ENCODE peak calls at places on chromosomes 7 and 10, in seven cellular contexts. One of them, this sample, is unnamed.

GRCh38 chr10:98173258-98173657 is 38.8 kb downstream of the R3HCC1L start:
- DNase-seq in stimulated activated CD4-positive, alpha-beta T cell treated with anti-CD3 and anti-CD28 coated beads, Interleukin-1b, Interleukin-23, amount 100 ng/mL, for 48 hours: no peak
- DNase-seq in stimulated activated naive CD8-positive, alpha-beta T cell treated with anti-CD3 and anti-CD28 coated beads, Interleukin-15, Interleukin-2, amounts not matched to agents 100 U/mL and 50 U/mL, for 24 hours: no peak
- DNase-seq in anterior cingulate cortex: no peak
- DNase-seq in Daoy: no peak
- DNase-seq in central memory CD4-positive, alpha-beta T cell: no peak
- DNase-seq in GM23338: peak
- DNase-seq in this sample: no peak

GRCh38 chr10:132614431-132615341 is 77.1 kb downstream of the INPP5A start:
- DNase-seq in stimulated activated CD4-positive, alpha-beta T cell treated with anti-CD3 and anti-CD28 coated beads, Interleukin-1b, Interleukin-23, amount 100 ng/mL, for 48 hours: no peak
- DNase-seq in stimulated activated naive CD8-positive, alpha-beta T cell treated with anti-CD3 and anti-CD28 coated beads, Interleukin-15, Interleukin-2, amounts not matched to agents 100 U/mL and 50 U/mL, for 24 hours: no peak
- DNase-seq in anterior cingulate cortex: no peak
- DNase-seq in Daoy: no peak
- DNase-seq in central memory CD4-positive, alpha-beta T cell: no peak
- DNase-seq in GM23338: no peak
- DNase-seq in this sample: no peak

GRCh38 chr7:131186816-131187215 is 140.9 kb upstream of the MKLN1 start:
- DNase-seq in stimulated activated CD4-positive, alpha-beta T cell treated with anti-CD3 and anti-CD28 coated beads, Interleukin-1b, Interleukin-23, amount 100 ng/mL, for 48 hours: no peak
- DNase-seq in stimulated activated naive CD8-positive, alpha-beta T cell treated with anti-CD3 and anti-CD28 coated beads, Interleukin-15, Interleukin-2, amounts not matched to agents 100 U/mL and 50 U/mL, for 24 hours: no peak
- DNase-seq in anterior cingulate cortex: no peak
- DNase-seq in Daoy: no peak
- DNase-seq in central memory CD4-positive, alpha-beta T cell: no peak
- DNase-seq in GM23338: no peak
- DNase-seq in this sample: no peak

GRCh38 chr7:157841757-157842390 is 505.1 kb downstream of the DNAJB6 start:
- DNase-seq in stimulated activated CD4-positive, alpha-beta T cell treated with anti-CD3 and anti-CD28 coated beads, Interleukin-1b, Interleukin-23, amount 100 ng/mL, for 48 hours: no peak
- DNase-seq in stimulated activated naive CD8-positive, alpha-beta T cell treated with anti-CD3 and anti-CD28 coated beads, Interleukin-15, Interleukin-2, amounts not matched to agents 100 U/mL and 50 U/mL, for 24 hours: no peak
- DNase-seq in anterior cingulate cortex: no peak
- DNase-seq in Daoy: no peak
- DNase-seq in central memory CD4-positive, alpha-beta T cell: no peak
- DNase-seq in GM23338: no peak
- DNase-seq in this sample: no peak

GRCh38 chr7:157426463-157427301 is 89.9 kb downstream of the DNAJB6 start:
- DNase-seq in stimulated activated CD4-positive, alpha-beta T cell treated with anti-CD3 and anti-CD28 coated beads, Interleukin-1b, Interleukin-23, amount 100 ng/mL, for 48 hours: no peak
- DNase-seq in stimulated activated naive CD8-positive, alpha-beta T cell treated with anti-CD3 and anti-CD28 coated beads, Interleukin-15, Interleukin-2, amounts not matched to agents 100 U/mL and 50 U/mL, for 24 hours: no peak
- DNase-seq in anterior cingulate cortex: no peak
- DNase-seq in Daoy: no peak
- DNase-seq in central memory CD4-positive, alpha-beta T cell: no peak
- DNase-seq in GM23338: no peak
- DNase-seq in this sample: no peak

GRCh38 chr7:44060948-44061644 is 4.3 kb downstream of the PGAM2 start:
- DNase-seq in stimulated activated CD4-positive, alpha-beta T cell treated with anti-CD3 and anti-CD28 coated beads, Interleukin-1b, Interleukin-23, amount 100 ng/mL, for 48 hours: no peak
- DNase-seq in stimulated activated naive CD8-positive, alpha-beta T cell treated with anti-CD3 and anti-CD28 coated beads, Interleukin-15, Interleukin-2, amounts not matched to agents 100 U/mL and 50 U/mL, for 24 hours: no peak
- DNase-seq in anterior cingulate cortex: no peak
- DNase-seq in Daoy: no peak
- DNase-seq in central memory CD4-positive, alpha-beta T cell: no peak
- DNase-seq in GM23338: no peak
- DNase-seq in this sample: peak

GRCh38 chr7:2729893-2730716 is 42.1 kb downstream of the AMZ1 start:
- DNase-seq in stimulated activated CD4-positive, alpha-beta T cell treated with anti-CD3 and anti-CD28 coated beads, Interleukin-1b, Interleukin-23, amount 100 ng/mL, for 48 hours: no peak
- DNase-seq in stimulated activated naive CD8-positive, alpha-beta T cell treated with anti-CD3 and anti-CD28 coated beads, Interleukin-15, Interleukin-2, amounts not matched to agents 100 U/mL and 50 U/mL, for 24 hours: no peak
- DNase-seq in anterior cingulate cortex: no peak
- DNase-seq in Daoy: no peak
- DNase-seq in central memory CD4-positive, alpha-beta T cell: no peak
- DNase-seq in GM23338: no peak
- DNase-seq in this sample: no peak

GRCh38 chr7:47228386-47229014 is 353.4 kb downstream of the TNS3 start:
- DNase-seq in stimulated activated CD4-positive, alpha-beta T cell treated with anti-CD3 and anti-CD28 coated beads, Interleukin-1b, Interleukin-23, amount 100 ng/mL, for 48 hours: no peak
- DNase-seq in stimulated activated naive CD8-positive, alpha-beta T cell treated with anti-CD3 and anti-CD28 coated beads, Interleukin-15, Interleukin-2, amounts not matched to agents 100 U/mL and 50 U/mL, for 24 hours: no peak
- DNase-seq in anterior cingulate cortex: no peak
- DNase-seq in Daoy: peak
- DNase-seq in central memory CD4-positive, alpha-beta T cell: no peak
- DNase-seq in GM23338: peak
- DNase-seq in this sample: no peak

GRCh38 chr7:75688200-75689136 is 50.3 kb downstream of the HIP1 start:
- DNase-seq in stimulated activated CD4-positive, alpha-beta T cell treated with anti-CD3 and anti-CD28 coated beads, Interleukin-1b, Interleukin-23, amount 100 ng/mL, for 48 hours: no peak
- DNase-seq in stimulated activated naive CD8-positive, alpha-beta T cell treated with anti-CD3 and anti-CD28 coated beads, Interleukin-15, Interleukin-2, amounts not matched to agents 100 U/mL and 50 U/mL, for 24 hours: peak
- DNase-seq in anterior cingulate cortex: peak
- DNase-seq in Daoy: no peak
- DNase-seq in central memory CD4-positive, alpha-beta T cell: no peak
- DNase-seq in GM23338: no peak
- DNase-seq in this sample: no peak

GRCh38 chr10:43868362-43868672 is 219.6 kb upstream of the ZNF32 start:
- DNase-seq in stimulated activated CD4-positive, alpha-beta T cell treated with anti-CD3 and anti-CD28 coated beads, Interleukin-1b, Interleukin-23, amount 100 ng/mL, for 48 hours: no peak
- DNase-seq in stimulated activated naive CD8-positive, alpha-beta T cell treated with anti-CD3 and anti-CD28 coated beads, Interleukin-15, Interleukin-2, amounts not matched to agents 100 U/mL and 50 U/mL, for 24 hours: no peak
- DNase-seq in anterior cingulate cortex: no peak
- DNase-seq in Daoy: no peak
- DNase-seq in central memory CD4-positive, alpha-beta T cell: no peak
- DNase-seq in GM23338: no peak
- DNase-seq in this sample: no peak

GRCh38 chr10:76303682-76304316 is 872.4 kb downstream of the LRMDA start:
- DNase-seq in stimulated activated CD4-positive, alpha-beta T cell treated with anti-CD3 and anti-CD28 coated beads, Interleukin-1b, Interleukin-23, amount 100 ng/mL, for 48 hours: peak
- DNase-seq in stimulated activated naive CD8-positive, alpha-beta T cell treated with anti-CD3 and anti-CD28 coated beads, Interleukin-15, Interleukin-2, amounts not matched to agents 100 U/mL and 50 U/mL, for 24 hours: peak
- DNase-seq in anterior cingulate cortex: no peak
- DNase-seq in Daoy: peak
- DNase-seq in central memory CD4-positive, alpha-beta T cell: no peak
- DNase-seq in GM23338: peak
- DNase-seq in this sample: peak

GRCh38 chr7:32958046-32959025 is 1.1 kb downstream of the FKBP9 start:
- DNase-seq in stimulated activated CD4-positive, alpha-beta T cell treated with anti-CD3 and anti-CD28 coated beads, Interleukin-1b, Interleukin-23, amount 100 ng/mL, for 48 hours: no peak
- DNase-seq in stimulated activated naive CD8-positive, alpha-beta T cell treated with anti-CD3 and anti-CD28 coated beads, Interleukin-15, Interleukin-2, amounts not matched to agents 100 U/mL and 50 U/mL, for 24 hours: no peak
- DNase-seq in anterior cingulate cortex: no peak
- DNase-seq in Daoy: peak
- DNase-seq in central memory CD4-positive, alpha-beta T cell: no peak
- DNase-seq in GM23338: peak
- DNase-seq in this sample: peak

GRCh38 chr7:51238981-51239495 is 77.6 kb downstream of the COBL start:
- DNase-seq in stimulated activated CD4-positive, alpha-beta T cell treated with anti-CD3 and anti-CD28 coated beads, Interleukin-1b, Interleukin-23, amount 100 ng/mL, for 48 hours: no peak
- DNase-seq in stimulated activated naive CD8-positive, alpha-beta T cell treated with anti-CD3 and anti-CD28 coated beads, Interleukin-15, Interleukin-2, amounts not matched to agents 100 U/mL and 50 U/mL, for 24 hours: no peak
- DNase-seq in anterior cingulate cortex: no peak
- DNase-seq in Daoy: no peak
- DNase-seq in central memory CD4-positive, alpha-beta T cell: no peak
- DNase-seq in GM23338: no peak
- DNase-seq in this sample: no peak

GRCh38 chr10:74103560-74104248 is 46.9 kb downstream of the AP3M1 start:
- DNase-seq in stimulated activated CD4-positive, alpha-beta T cell treated with anti-CD3 and anti-CD28 coated beads, Interleukin-1b, Interleukin-23, amount 100 ng/mL, for 48 hours: no peak
- DNase-seq in stimulated activated naive CD8-positive, alpha-beta T cell treated with anti-CD3 and anti-CD28 coated beads, Interleukin-15, Interleukin-2, amounts not matched to agents 100 U/mL and 50 U/mL, for 24 hours: no peak
- DNase-seq in anterior cingulate cortex: no peak
- DNase-seq in Daoy: no peak
- DNase-seq in central memory CD4-positive, alpha-beta T cell: no peak
- DNase-seq in GM23338: peak
- DNase-seq in this sample: no peak

GRCh38 chr10:14396441-14397048 is 65.8 kb upstream of the FRMD4A start:
- DNase-seq in stimulated activated CD4-positive, alpha-beta T cell treated with anti-CD3 and anti-CD28 coated beads, Interleukin-1b, Interleukin-23, amount 100 ng/mL, for 48 hours: no peak
- DNase-seq in stimulated activated naive CD8-positive, alpha-beta T cell treated with anti-CD3 and anti-CD28 coated beads, Interleukin-15, Interleukin-2, amounts not matched to agents 100 U/mL and 50 U/mL, for 24 hours: no peak
- DNase-seq in anterior cingulate cortex: no peak
- DNase-seq in Daoy: peak
- DNase-seq in central memory CD4-positive, alpha-beta T cell: no peak
- DNase-seq in GM23338: peak
- DNase-seq in this sample: no peak

GRCh38 chr10:101956898-101957297 is 99.1 kb downstream of the ARMH3 start:
- DNase-seq in stimulated activated CD4-positive, alpha-beta T cell treated with anti-CD3 and anti-CD28 coated beads, Interleukin-1b, Interleukin-23, amount 100 ng/mL, for 48 hours: no peak
- DNase-seq in stimulated activated naive CD8-positive, alpha-beta T cell treated with anti-CD3 and anti-CD28 coated beads, Interleukin-15, Interleukin-2, amounts not matched to agents 100 U/mL and 50 U/mL, for 24 hours: no peak
- DNase-seq in anterior cingulate cortex: no peak
- DNase-seq in Daoy: no peak
- DNase-seq in central memory CD4-positive, alpha-beta T cell: no peak
- DNase-seq in GM23338: no peak
- DNase-seq in this sample: no peak

GRCh38 chr10:89458289-89458688 is 43.9 kb downstream of the IFIT5 start:
- DNase-seq in stimulated activated CD4-positive, alpha-beta T cell treated with anti-CD3 and anti-CD28 coated beads, Interleukin-1b, Interleukin-23, amount 100 ng/mL, for 48 hours: no peak
- DNase-seq in stimulated activated naive CD8-positive, alpha-beta T cell treated with anti-CD3 and anti-CD28 coated beads, Interleukin-15, Interleukin-2, amounts not matched to agents 100 U/mL and 50 U/mL, for 24 hours: no peak
- DNase-seq in anterior cingulate cortex: no peak
- DNase-seq in Daoy: peak
- DNase-seq in central memory CD4-positive, alpha-beta T cell: no peak
- DNase-seq in GM23338: no peak
- DNase-seq in this sample: no peak

GRCh38 chr7:67045496-67045995 is 48.9 kb downstream of the TYW1 start:
- DNase-seq in stimulated activated CD4-positive, alpha-beta T cell treated with anti-CD3 and anti-CD28 coated beads, Interleukin-1b, Interleukin-23, amount 100 ng/mL, for 48 hours: no peak
- DNase-seq in stimulated activated naive CD8-positive, alpha-beta T cell treated with anti-CD3 and anti-CD28 coated beads, Interleukin-15, Interleukin-2, amounts not matched to agents 100 U/mL and 50 U/mL, for 24 hours: no peak
- DNase-seq in anterior cingulate cortex: no peak
- DNase-seq in Daoy: no peak
- DNase-seq in central memory CD4-positive, alpha-beta T cell: no peak
- DNase-seq in GM23338: no peak
- DNase-seq in this sample: no peak

GRCh38 chr7:93194368-93194767 is 31.9 kb downstream of the HEPACAM2 start:
- DNase-seq in stimulated activated CD4-positive, alpha-beta T cell treated with anti-CD3 and anti-CD28 coated beads, Interleukin-1b, Interleukin-23, amount 100 ng/mL, for 48 hours: no peak
- DNase-seq in stimulated activated naive CD8-positive, alpha-beta T cell treated with anti-CD3 and anti-CD28 coated beads, Interleukin-15, Interleukin-2, amounts not matched to agents 100 U/mL and 50 U/mL, for 24 hours: no peak
- DNase-seq in anterior cingulate cortex: no peak
- DNase-seq in Daoy: peak
- DNase-seq in central memory CD4-positive, alpha-beta T cell: no peak
- DNase-seq in GM23338: no peak
- DNase-seq in this sample: no peak

GRCh38 chr7:158814637-158815036 is 14.7 kb downstream of the ESYT2 start:
- DNase-seq in stimulated activated CD4-positive, alpha-beta T cell treated with anti-CD3 and anti-CD28 coated beads, Interleukin-1b, Interleukin-23, amount 100 ng/mL, for 48 hours: peak
- DNase-seq in stimulated activated naive CD8-positive, alpha-beta T cell treated with anti-CD3 and anti-CD28 coated beads, Interleukin-15, Interleukin-2, amounts not matched to agents 100 U/mL and 50 U/mL, for 24 hours: peak
- DNase-seq in anterior cingulate cortex: no peak
- DNase-seq in Daoy: no peak
- DNase-seq in central memory CD4-positive, alpha-beta T cell: peak
- DNase-seq in GM23338: no peak
- DNase-seq in this sample: no peak

This sample was measured in tibial nerve.